ENCODE peak calls at places on chromosomes 6 and 20, in six cellular contexts. K is coronary artery, F is colonic mucosa, G is mammary epithelial cell, Z is left ventricle myocardium inferior, E is lower lobe of right lung. A is an unnamed sample.

GRCh38 chr20:41353530-41353929 is 12.9 kb downstream of the LPIN3 start:
- DNase-seq in Z (no peak), F (no peak), G (no peak), E (no peak), K (no peak), A (no peak)

GRCh38 chr6:47061631-47062300 is 19.6 kb upstream of the ADGRF1 start:
- DNase-seq in F (no peak), K (no peak), Z (no peak), G (peak; percentile 48), E (no peak), A (no peak)

GRCh38 chr6:132153221-132153896 is 202.2 kb upstream of the CCN2 start:
- DNase-seq in F (no peak), K (no peak), Z (no peak), G (no peak), E (no peak), A (no peak)

GRCh38 chr6:119467478-119468081 is 118.0 kb upstream of the MAN1A1 start:
- DNase-seq in F (no peak), E (no peak), Z (no peak), G (no peak), K (no peak), A (no peak)

GRCh38 chr6:47690209-47690608 is 8.2 kb upstream of the ADGRF4 start:
- DNase-seq in F (no peak), K (no peak), E (no peak), Z (no peak), G (no peak), A (no peak)

GRCh38 chr20:52828199-52828598 is 144.0 kb upstream of the TSHZ2 start:
- DNase-seq in Z (no peak), F (no peak), G (peak; percentile 5), K (no peak), E (no peak), A (no peak)

GRCh38 chr20:10090588-10091166 is 55.9 kb downstream of the ANKEF1 start:
- DNase-seq in E (peak; percentile 52), K (no peak), F (peak; percentile 36), G (peak; percentile 58), Z (no peak), A (peak; percentile 38)

GRCh38 chr6:169993861-169994481 is 242.5 kb downstream of the ERMARD start:
- DNase-seq in E (no peak), Z (no peak), F (no peak), G (no peak), K (no peak), A (no peak)

GRCh38 chr6:56808871-56809359 is 146.0 kb upstream of the BEND6 start:
- DNase-seq in F (no peak), G (peak; percentile 91), E (no peak), K (no peak), Z (no peak), A (no peak)

GRCh38 chr20:61562897-61563504 is 310.9 kb downstream of the CDH4 start:
- DNase-seq in Z (no peak), G (no peak), F (no peak), E (peak; percentile 40), K (no peak), A (no peak)

GRCh38 chr6:35181933-35182612 is 31.7 kb upstream of the SCUBE3 start:
- DNase-seq in Z (peak; percentile 57), G (peak; percentile 72), E (peak; percentile 71), K (no peak), F (peak; percentile 67), A (no peak)

GRCh38 chr6:138287144-138287955 is 69.1 kb upstream of the PBOV1 start:
- DNase-seq in G (peak; percentile 33), F (peak; percentile 74), E (peak; percentile 50), K (no peak), Z (no peak), A (peak; percentile 75)

GRCh38 chr6:108947114-108947854 is 99.1 kb downstream of the ARMC2 start:
- DNase-seq in K (no peak), F (no peak), Z (no peak), G (peak; percentile 97), E (no peak), A (peak; percentile 80)

GRCh38 chr6:34305982-34306702 is 57.3 kb upstream of the SMIM29 start:
- DNase-seq in Z (peak; percentile 28), E (no peak), K (no peak), F (no peak), G (no peak), A (no peak)

GRCh38 chr20:24769878-24770627 is 179.0 kb upstream of the CST7 start:
- DNase-seq in G (no peak), F (no peak), E (no peak), K (peak; percentile 60), Z (no peak), A (no peak)

GRCh38 chr20:41776450-41776849 is 158.3 kb upstream of the CHD6 start:
- DNase-seq in G (no peak), E (no peak), F (no peak), K (no peak), Z (no peak), A (no peak)

GRCh38 chr20:11352041-11352440 is 565.7 kb upstream of the BTBD3 start:
- DNase-seq in Z (no peak), E (no peak), K (no peak), F (no peak), G (no peak), A (no peak)

DNA sequence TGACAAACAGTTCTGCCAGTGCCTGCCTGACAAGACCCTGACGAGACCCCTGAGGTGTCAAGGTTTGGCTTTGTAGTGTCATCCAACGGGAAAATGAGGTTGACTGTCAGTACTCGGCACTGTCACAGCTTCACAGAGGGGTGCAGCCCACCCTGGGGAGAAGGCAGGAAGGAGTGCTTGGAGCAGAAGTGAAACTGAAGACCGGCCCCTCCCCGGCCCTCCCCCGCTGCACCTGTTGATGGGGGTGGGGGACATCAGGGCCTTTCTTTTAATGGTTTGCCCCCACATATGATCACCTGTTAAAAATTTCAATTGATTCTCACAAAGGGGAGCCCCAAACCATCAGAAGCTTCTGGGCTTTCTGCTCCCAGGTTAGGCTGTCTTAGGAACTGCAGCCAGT is 6.8 kb downstream of the PMEPA1 start:
- DNase-seq in F (no peak), E (no peak), Z (no peak), K (no peak), G (no peak), A (no peak)
- H3K27ac ChIP-seq in F (no peak overlapping the region), E (no peak overlapping the region), Z (no peak overlapping the region), K (no peak overlapping the region), G (no peak overlapping the region), A (peak overlapping the region; percentile 99)

GRCh38 chr6:152980656-152981055 is 2.2 kb downstream of the FBXO5 start:
- DNase-seq in Z (no peak), K (no peak), G (no peak), F (no peak), E (no peak), A (no peak)
- H3K4me3 ChIP-seq in Z (no peak overlapping the region), K (no peak overlapping the region), G (peak overlapping the region; percentile 66), F (no peak overlapping the region), E (no peak overlapping the region), A (no peak overlapping the region)

DNA sequence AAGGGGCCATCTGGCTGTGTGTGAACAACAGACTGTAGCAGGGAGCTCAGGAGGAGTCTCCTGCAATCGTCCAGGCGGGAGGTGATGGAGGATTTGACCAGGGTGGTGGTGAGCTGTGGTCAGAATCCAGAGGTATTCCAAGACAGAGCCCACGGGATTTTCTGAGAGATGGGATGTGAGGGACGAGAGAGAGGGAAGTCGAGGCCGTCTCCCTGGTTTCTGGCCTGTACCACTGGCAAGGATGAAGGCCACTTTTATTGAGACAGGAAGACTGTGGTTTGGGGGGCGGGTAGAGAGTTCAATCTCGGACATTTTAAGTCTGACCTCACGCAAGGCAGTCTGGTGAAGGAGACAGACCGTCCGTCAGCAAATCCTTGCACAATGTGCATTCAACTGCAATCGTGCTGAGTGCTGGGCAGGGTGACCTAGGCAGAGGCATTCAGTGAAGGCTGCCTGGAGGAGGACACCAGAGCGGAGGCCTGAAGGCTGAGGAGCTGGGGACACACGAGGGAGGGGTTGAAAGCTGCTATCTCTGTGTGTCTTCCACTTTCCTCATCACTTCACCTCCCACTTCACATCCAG is 53.9 kb downstream of the PREX1 start:
- DNase-seq in F (no peak), E (peak; percentile 70), G (no peak), Z (no peak), K (no peak), A (no peak)
- H3K27ac ChIP-seq in F (peak overlapping the region; percentile 7), E (peak overlapping the region; percentile 37), G (no peak overlapping the region), Z (no peak overlapping the region), K (peak overlapping the region; percentile 26), A (no peak overlapping the region)

GRCh38 chr6:11196511-11197174 is 35.8 kb downstream of the NEDD9 start:
- DNase-seq in K (no peak), F (no peak), G (no peak), Z (no peak), E (no peak), A (no peak)
- H3K4me3 ChIP-seq in K (no peak overlapping the region), F (no peak overlapping the region), G (no peak overlapping the region), Z (no peak overlapping the region), E (no peak overlapping the region), A (no peak overlapping the region)

GRCh38 chr6:11493979-11494378 is 43.6 kb upstream of the TMEM170B start:
- DNase-seq in Z (no peak), F (no peak), E (no peak), K (no peak), G (peak; percentile 20), A (no peak)

GRCh38 chr6:11490996-11491395 is 46.6 kb upstream of the TMEM170B start:
- DNase-seq in E (no peak), K (no peak), F (no peak), G (no peak), Z (no peak), A (no peak)

GRCh38 chr6:11491998-11492397 is 45.6 kb upstream of the TMEM170B start:
- DNase-seq in G (no peak), Z (no peak), E (no peak), F (no peak), K (no peak), A (no peak)

GRCh38 chr6:11492444-11493300 is 44.9 kb upstream of the TMEM170B start:
- DNase-seq in K (no peak), Z (no peak), E (no peak), F (no peak), G (peak; percentile 19), A (no peak)

GRCh38 chr6:11491596-11491995 is 46.0 kb upstream of the TMEM170B start:
- DNase-seq in G (no peak), E (no peak), Z (no peak), K (no peak), F (no peak), A (no peak)
- H3K27ac ChIP-seq in G (no peak overlapping the region), E (no peak overlapping the region), Z (no peak overlapping the region), K (no peak overlapping the region), F (no peak overlapping the region), A (no peak overlapping the region)

GRCh38 chr20:839626-840025 is 6.1 kb downstream of the FAM110A start:
- DNase-seq in K (no peak), F (no peak), Z (no peak), G (no peak), E (no peak), A (no peak)

GRCh38 chr20:841568-842546 is 8.3 kb downstream of the FAM110A start:
- DNase-seq in F (peak; percentile 87), K (no peak), Z (no peak), G (peak; percentile 67), E (peak; percentile 80), A (peak; percentile 90)

GRCh38 chr20:840503-840857 is 7.0 kb downstream of the FAM110A start:
- DNase-seq in K (no peak), E (no peak), F (no peak), Z (no peak), G (no peak), A (no peak)

GRCh38 chr20:842547-842940 is 9.0 kb downstream of the FAM110A start:
- DNase-seq in E (no peak), G (no peak), F (no peak), Z (no peak), K (no peak), A (no peak)

GRCh38 chr20:840858-841567 is 7.5 kb downstream of the FAM110A start:
- DNase-seq in G (peak; percentile 46), E (peak; percentile 83), K (no peak), Z (no peak), F (peak; percentile 76), A (peak; percentile 79)
- H3K4me3 ChIP-seq in G (peak overlapping the region; percentile 91), E (peak overlapping the region; percentile 57), K (peak overlapping the region; percentile 66), Z (peak overlapping the region; percentile 62), F (peak overlapping the region; percentile 52), A (peak overlapping the region; percentile 63)

A was measured in prostate gland.